ENCODE peak calls at places on chromosomes 2 and 18, in seven cellular contexts. N is lower lobe of right lung; E is A673; P is naive thymus-derived CD4-positive, alpha-beta T cell; I is body of pancreas; S is right cardiac atrium; B is left ventricle myocardium inferior. X is an unnamed sample.

GRCh38 chr18:23405626-23406025 is 47.5 kb upstream of the RIOK3 start:
- DNase-seq in N (no peak), S (no peak), E (no peak), B (no peak), I (no peak), P (no peak), X (no peak)

GRCh38 chr2:104050632-104051242 is 803.2 kb upstream of the POU3F3 start:
- DNase-seq in N (no peak), E (peak; percentile 31), I (no peak), S (no peak), B (no peak), P (no peak), X (no peak)

GRCh38 chr2:55051026-55051866 is 995 bp upstream of the RTN4 start:
- DNase-seq in N (no peak), S (peak; percentile 73), I (peak; percentile 64), P (no peak), B (peak; percentile 24), E (peak; percentile 82), X (peak; percentile 40)

GRCh38 chr2:235146206-235146605 is 194.4 kb downstream of the SH3BP4 start:
- DNase-seq in S (no peak), B (no peak), P (no peak), E (no peak), N (no peak), I (no peak), X (no peak)

GRCh38 chr18:5103693-5104092 is 93.4 kb downstream of the AKAIN1 start:
- DNase-seq in N (no peak), I (no peak), E (no peak), B (no peak), S (no peak), P (no peak), X (no peak)

GRCh38 chr2:220134756-220135534 is 507.5 kb downstream of the SLC4A3 start:
- DNase-seq in P (no peak), I (no peak), S (no peak), E (no peak), B (no peak), N (no peak), X (no peak)

GRCh38 chr2:120346034-120346666 is at the start of gene INHBB:
- DNase-seq in P (no peak), E (no peak), I (peak; percentile 31), S (no peak), N (no peak), B (no peak), X (no peak)

GRCh38 chr18:35756506-35757117 is 175.1 kb downstream of the GALNT1 start:
- DNase-seq in B (no peak), P (peak; percentile 34), S (peak; percentile 40), I (peak; percentile 63), E (peak; percentile 62), N (no peak), X (peak; percentile 59)

GRCh38 chr2:183242937-183243336 is 118.7 kb downstream of the NUP35 start:
- DNase-seq in N (no peak), I (no peak), E (peak; percentile 25), B (no peak), S (no peak), P (no peak), X (no peak)

GRCh38 chr2:216012133-216012829 is 1.1 kb downstream of the MREG start:
- DNase-seq in I (no peak), B (no peak), P (no peak), S (no peak), E (no peak), N (no peak), X (peak; percentile 45)

GRCh38 chr2:88575051-88575450 is 52.2 kb downstream of the EIF2AK3 start:
- DNase-seq in N (no peak), P (no peak), B (no peak), I (no peak), S (no peak), E (no peak), X (no peak)

GRCh38 chr18:71529708-71530303 is 1014.3 kb downstream of the CBLN2 start:
- DNase-seq in N (no peak), S (no peak), B (no peak), P (no peak), E (peak; percentile 2), I (no peak), X (no peak)

GRCh38 chr2:73268831-73269685 is 15.2 kb downstream of the FBXO41 start:
- DNase-seq in I (peak; percentile 81), P (peak; percentile 65), B (no peak), N (no peak), S (peak; percentile 56), E (no peak), X (no peak)

GRCh38 chr18:74496508-74497307 is 545 bp downstream of the CNDP2 start:
- DNase-seq in N (peak; percentile 84), P (peak; percentile 11), E (peak; percentile 26), I (peak; percentile 67), B (peak; percentile 68), S (peak; percentile 88), X (peak; percentile 41)

GRCh38 chr2:139478191-139478914 is 698.2 kb upstream of the NXPH2 start:
- DNase-seq in B (no peak), E (peak; percentile 88), N (no peak), S (no peak), I (no peak), P (no peak), X (peak; percentile 18)

GRCh38 chr2:62741954-62742722 is 36.6 kb downstream of the EHBP1 start:
- DNase-seq in N (no peak), B (no peak), I (no peak), S (no peak), E (no peak), P (no peak), X (no peak)

GRCh38 chr2:51103205-51103604 is 71.3 kb upstream of the NRXN1 start:
- DNase-seq in S (peak; percentile 32), P (no peak), E (no peak), N (peak; percentile 51), B (peak; percentile 23), I (peak; percentile 10), X (no peak)

GRCh38 chr2:152847067-152847466 is 128.6 kb downstream of the ARL6IP6 start:
- DNase-seq in B (no peak), S (no peak), E (peak; percentile 9), I (no peak), N (no peak), P (no peak), X (no peak)

GRCh38 chr2:68645523-68645922 is 2.1 kb downstream of the PROKR1 start:
- DNase-seq in B (no peak), I (no peak), P (no peak), E (peak; percentile 52), S (no peak), N (no peak), X (no peak)

GRCh38 chr2:172083725-172084483 is 1.4 kb upstream of the DLX1 start:
- DNase-seq in I (no peak), N (no peak), B (no peak), P (no peak), S (peak; percentile 16), E (no peak), X (no peak)

GRCh38 chr2:156464106-156464505 is 27.9 kb downstream of the GPD2 start:
- DNase-seq in B (no peak), P (no peak), E (no peak), I (no peak), S (no peak), N (no peak), X (no peak)

GRCh38 chr2:28134262-28134812 is 243.8 kb downstream of the BABAM2 start:
- DNase-seq in N (peak; percentile 52), P (no peak), E (no peak), S (no peak), B (no peak), I (peak; percentile 84), X (no peak)

GRCh38 chr2:190563109-190563508 is 28.6 kb upstream of the NEMP2 start:
- DNase-seq in S (no peak), N (no peak), P (no peak), I (no peak), E (no peak), B (no peak), X (no peak)

GRCh38 chr2:22879009-22879863 is 505.7 kb upstream of the KLHL29 start:
- DNase-seq in I (no peak), E (no peak), N (no peak), P (no peak), S (no peak), B (no peak), X (no peak)
- H3K9me3 ChIP-seq in I (no peaks in the 10 kb centered on the region), E (no peaks in the 10 kb centered on the region), N (no peaks in the 10 kb centered on the region), P (no peaks in the 10 kb centered on the region), S (no peaks in the 10 kb centered on the region), B (peaks cover 18% of the 10 kb centered on the region), X (no peaks in the 10 kb centered on the region)

GRCh38 chr2:239173301-239173700 is 227.5 kb downstream of the HDAC4 start:
- DNase-seq in S (no peak), P (no peak), I (no peak), N (no peak), B (no peak), E (no peak), X (no peak)
- H3K9me3 ChIP-seq in S (no peaks in the 10 kb centered on the region), P (peaks cover 40% of the 10 kb centered on the region), I (no peaks in the 10 kb centered on the region), N (peaks cover 33% of the 10 kb centered on the region), B (peaks cover 58% of the 10 kb centered on the region), E (peaks cover 25% of the 10 kb centered on the region), X (peaks cover 4% of the 10 kb centered on the region)

GRCh38 chr2:81060971-81061370 is 756.4 kb upstream of the LRRTM1 start:
- DNase-seq in P (no peak), N (no peak), S (no peak), B (no peak), E (no peak), I (no peak), X (no peak)
- H3K9me3 ChIP-seq in P (no peaks in the 10 kb centered on the region), N (no peaks in the 10 kb centered on the region), S (no peaks in the 10 kb centered on the region), B (peaks cover 48% of the 10 kb centered on the region), E (peaks cover 42% of the 10 kb centered on the region), I (no peaks in the 10 kb centered on the region), X (no peaks in the 10 kb centered on the region)

GRCh38 chr2:102620367-102620766 is 1.0 kb downstream of the SLC9A2 start:
- DNase-seq in E (no peak), B (no peak), S (no peak), I (no peak), P (no peak), N (no peak), X (no peak)

GRCh38 chr2:102621630-102622029 is 2.3 kb downstream of the SLC9A2 start:
- DNase-seq in B (no peak), E (no peak), P (no peak), N (no peak), S (no peak), I (no peak), X (no peak)

GRCh38 chr2:102619414-102620319 is at the start of gene SLC9A2:
- DNase-seq in N (peak; percentile 55), S (peak; percentile 48), E (peak; percentile 4), I (no peak), P (no peak), B (peak; percentile 14), X (peak; percentile 9)

GRCh38 chr2:102618452-102619413 is 620 bp upstream of the SLC9A2 start:
- DNase-seq in N (peak; percentile 60), I (no peak), S (peak; percentile 52), P (no peak), E (peak; percentile 1), B (no peak), X (no peak)

DNA sequence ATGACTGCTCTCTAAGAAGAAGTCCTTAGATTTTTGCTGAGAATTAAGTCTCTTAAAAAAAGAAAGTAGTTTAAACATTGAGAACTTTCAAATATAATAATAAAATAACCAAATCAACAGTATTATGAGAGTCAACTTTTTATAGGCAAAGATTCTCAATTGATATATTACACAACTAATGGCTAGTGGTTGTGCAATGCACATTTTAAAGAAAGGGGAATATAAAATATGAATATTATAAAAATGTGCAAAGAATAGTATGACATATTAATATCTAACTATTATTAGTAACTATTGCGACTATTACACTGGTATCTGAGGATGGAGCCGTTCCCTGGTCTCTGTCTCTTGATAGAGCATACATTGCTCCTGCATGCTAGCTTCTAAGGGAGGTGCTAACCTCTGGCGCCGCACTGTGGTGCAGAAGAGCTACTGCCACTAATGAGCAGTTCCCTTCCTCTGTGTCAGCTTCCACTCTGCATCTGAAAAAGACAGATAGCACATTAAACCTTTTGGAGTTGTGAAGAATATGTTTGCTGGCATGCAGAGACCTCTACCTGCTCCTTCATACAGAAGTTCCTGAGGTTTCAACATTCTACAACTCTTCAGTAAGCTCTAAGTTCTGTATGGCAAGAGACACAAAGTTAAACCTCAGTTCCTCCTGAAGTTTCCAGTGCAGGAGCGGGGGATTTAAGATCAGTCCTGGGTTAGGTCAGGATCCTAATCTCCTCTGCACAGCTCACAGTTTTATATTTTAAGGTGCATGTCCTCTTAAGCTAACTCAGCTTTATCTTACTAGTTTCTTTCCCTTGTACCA is 3.5 kb upstream of the SLC9A2 start:
- DNase-seq in I (peak; percentile 59), B (peak; percentile 35), P (no peak), S (peak; percentile 59), N (peak; percentile 78), E (peak; percentile 68), X (peak; percentile 56)
- H3K9me3 ChIP-seq in I (no peaks in the 10 kb centered on the region), B (no peaks in the 10 kb centered on the region), P (no peaks in the 10 kb centered on the region), S (no peaks in the 10 kb centered on the region), N (no peaks in the 10 kb centered on the region), E (no peaks in the 10 kb centered on the region), X (no peaks in the 10 kb centered on the region)